ENCODE peak calls at places on chromosomes 2 and 18, in seven cellular contexts. S is GM23248; L is CD4-positive, alpha-beta T cell; M is tibial nerve; A is Panc1; Z is right cardiac atrium; B is NT2/D1. D is an unnamed sample.

GRCh38 chr18:46148810-46149209 is 44.6 kb downstream of the HAUS1 start:
- DNase-seq in S (peak; percentile 71), L (no peak), M (peak; percentile 18), A (peak; percentile 55), Z (no peak), B (peak; percentile 68), D (peak; percentile 72)

GRCh38 chr18:76914796-76915195 is 92.4 kb downstream of the ZNF236 start:
- DNase-seq in S (no peak), L (no peak), M (no peak), A (no peak), Z (no peak), B (no peak), D (no peak)

GRCh38 chr18:42105382-42105781 is 150.3 kb downstream of the PIK3C3 start:
- DNase-seq in S (no peak), L (no peak), M (no peak), A (no peak), Z (no peak), B (no peak), D (no peak)

GRCh38 chr2:210955591-210955990 is 399.2 kb downstream of the CPS1 start:
- DNase-seq in S (peak; percentile 53), L (no peak), M (no peak), A (no peak), Z (no peak), B (no peak), D (no peak)

GRCh38 chr2:237737196-237737865 is 61.2 kb upstream of the RBM44 start:
- DNase-seq in S (no peak), L (no peak), M (no peak), A (no peak), Z (no peak), B (no peak), D (no peak)

GRCh38 chr2:101002562-101003277 is 631 bp downstream of the RPL31 start:
- DNase-seq in S (peak; percentile 50), L (no peak), M (no peak), A (no peak), Z (no peak), B (no peak), D (no peak)

GRCh38 chr18:12307871-12308385 is at the start of gene TUBB6:
- DNase-seq in S (peak; percentile 95), L (no peak), M (peak; percentile 37), A (no peak), Z (peak; percentile 94), B (no peak), D (peak; percentile 82)

GRCh38 chr2:240319855-240320560 is 115.5 kb upstream of the GPC1 start:
- DNase-seq in S (peak; percentile 98), L (no peak), M (no peak), A (no peak), Z (no peak), B (peak; percentile 27), D (no peak)

DNA sequence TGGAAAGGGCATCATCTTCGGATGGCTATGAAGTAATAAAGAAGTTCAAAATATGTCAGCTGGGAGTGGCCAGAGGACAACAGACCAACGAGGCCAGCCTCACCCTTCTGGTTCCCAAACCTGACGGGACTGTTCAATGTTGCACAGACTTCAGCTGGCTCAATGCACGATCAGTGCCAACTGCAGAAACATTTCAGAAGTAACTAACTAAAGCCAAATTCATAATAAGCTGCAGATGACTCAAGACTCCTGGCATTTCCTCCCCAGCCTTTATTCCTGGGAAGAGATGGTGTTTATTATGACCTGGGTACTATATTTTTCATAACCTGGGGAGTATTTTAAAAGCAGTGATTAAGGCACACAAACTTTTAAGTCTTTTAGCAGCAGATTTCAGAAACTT is 3.8 kb upstream of the ATP6V1C2 start:
- DNase-seq in S (peak; percentile 85), L (no peak), M (no peak), A (no peak), Z (no peak), B (no peak), D (no peak)
- H3K27me3 ChIP-seq in S (peaks cover 26% of the 10 kb centered on the region), L (peaks cover 31% of the 10 kb centered on the region), M (no peaks in the 10 kb centered on the region), A (peaks cover 22% of the 10 kb centered on the region), Z (no peaks in the 10 kb centered on the region), B (peaks cover 29% of the 10 kb centered on the region), D (peaks cover 41% of the 10 kb centered on the region)

GRCh38 chr2:176122633-176123482 is at the start of gene HOXD9:
- DNase-seq in S (peak; percentile 91), L (no peak), M (peak; percentile 51), A (no peak), Z (no peak), B (no peak), D (no peak)

GRCh38 chr2:176121377-176122111 is 975 bp upstream of the HOXD9 start:
- DNase-seq in S (no peak), L (no peak), M (no peak), A (no peak), Z (no peak), B (no peak), D (no peak)

GRCh38 chr2:176122266-176122632 is 270 bp upstream of the HOXD9 start:
- DNase-seq in S (no peak), L (no peak), M (no peak), A (no peak), Z (no peak), B (no peak), D (no peak)

GRCh38 chr2:176118606-176119370 is 2.2 kb downstream of the HOXD10 start:
- DNase-seq in S (peak; percentile 78), L (no peak), M (no peak), A (no peak), Z (no peak), B (no peak), D (no peak)

DNA sequence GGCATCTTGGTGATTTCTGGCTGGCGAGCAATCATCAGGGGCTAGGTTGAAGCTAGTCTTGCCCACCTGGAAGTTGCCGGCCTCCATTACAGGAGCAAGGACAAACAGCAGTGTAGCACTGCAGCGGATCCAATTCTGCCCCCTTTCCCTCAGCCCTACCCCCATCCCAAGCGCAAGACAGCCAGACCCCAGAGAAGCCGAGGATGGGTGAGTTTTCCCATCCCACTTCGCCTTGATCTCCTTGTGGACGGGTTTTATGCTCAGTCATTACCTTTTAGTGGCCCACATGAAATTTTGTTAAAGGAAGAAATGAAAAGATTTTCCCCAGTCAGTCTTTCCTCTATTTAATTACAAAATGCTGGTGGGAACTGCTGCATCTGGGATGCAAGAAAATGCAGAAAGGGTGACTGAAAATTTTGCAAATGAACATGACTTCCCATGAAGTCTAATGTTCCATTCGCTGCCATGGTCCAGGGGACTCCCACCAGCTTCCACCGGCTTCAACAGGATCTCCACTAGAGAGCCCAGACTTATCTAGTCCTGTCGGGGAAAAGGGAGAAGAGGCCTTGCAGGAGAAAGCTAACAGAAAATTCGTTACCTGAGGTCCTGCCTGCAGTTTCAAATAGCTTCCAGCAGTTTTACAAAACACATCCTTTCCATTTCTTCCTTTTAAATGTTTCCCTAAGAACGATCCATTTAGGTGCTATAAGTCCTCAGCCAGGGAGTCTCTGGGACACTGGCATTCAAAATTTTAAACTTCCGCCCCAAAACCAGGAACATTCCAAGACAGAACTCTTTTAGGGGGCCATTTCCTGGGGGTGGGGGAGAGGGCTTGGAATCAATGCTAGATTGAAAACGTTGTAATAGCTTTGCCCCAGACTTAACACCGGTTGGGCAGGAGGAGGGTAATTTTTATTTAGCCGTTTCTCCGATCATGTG is 1.9 kb upstream of the HOXD9 start:
- DNase-seq in S (no peak), L (no peak), M (no peak), A (no peak), Z (no peak), B (no peak), D (no peak)
- H3K27me3 ChIP-seq in S (no peaks in the 10 kb centered on the region), L (peaks cover 98% of the 10 kb centered on the region), M (peaks cover 10% of the 10 kb centered on the region), A (no peaks in the 10 kb centered on the region), Z (peaks cover 2% of the 10 kb centered on the region), B (peaks cover 99% of the 10 kb centered on the region), D (peaks cover 6% of the 10 kb centered on the region)

DNA sequence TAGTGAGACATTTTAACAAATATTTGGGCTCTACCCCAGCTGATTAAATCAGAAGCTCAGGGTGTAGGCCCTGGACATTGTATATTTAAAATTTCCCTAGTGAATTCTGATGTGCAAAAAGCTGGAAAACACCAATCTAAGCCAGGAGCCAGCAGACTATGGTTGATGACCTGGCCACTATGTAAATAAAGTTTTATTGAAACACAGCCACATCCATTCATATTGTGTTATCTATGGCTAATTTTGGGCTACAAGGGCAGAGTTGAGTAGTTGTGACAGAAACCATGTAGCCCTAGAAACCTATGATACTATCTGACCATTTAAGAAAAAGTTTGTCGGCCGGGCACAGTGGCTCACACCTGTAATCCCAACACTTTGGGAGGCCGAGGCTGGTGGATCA is 86.0 kb upstream of the BARD1 start:
- DNase-seq in S (no peak), L (no peak), M (no peak), A (no peak), Z (no peak), B (no peak), D (no peak)
- H3K27me3 ChIP-seq in S (no peaks in the 10 kb centered on the region), L (no peaks in the 10 kb centered on the region), M (no peaks in the 10 kb centered on the region), A (no peaks in the 10 kb centered on the region), Z (no peaks in the 10 kb centered on the region), B (no peaks in the 10 kb centered on the region), D (no peaks in the 10 kb centered on the region)

DNA sequence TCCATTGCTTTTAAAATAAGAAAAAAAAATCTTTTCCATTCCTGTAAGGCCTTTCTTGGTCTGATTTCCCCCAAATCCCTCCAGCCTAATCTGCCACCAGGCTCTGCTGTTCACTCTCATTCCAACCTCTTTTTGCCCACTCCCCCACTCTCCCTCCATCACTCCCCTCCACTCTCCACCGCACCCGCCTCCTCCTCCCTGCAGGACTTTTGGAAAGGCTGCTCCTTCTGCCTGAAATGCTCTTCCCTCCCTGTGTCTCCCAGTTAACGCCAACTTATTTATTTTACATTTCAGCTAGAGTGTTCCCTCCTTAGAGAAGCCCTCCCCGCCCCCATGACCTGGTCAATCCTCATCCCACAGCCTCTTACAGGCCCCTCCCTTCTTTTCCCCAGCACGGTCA is 4.7 kb upstream of the WNT6 start:
- DNase-seq in S (no peak), L (peak; percentile 6), M (no peak), A (no peak), Z (no peak), B (no peak), D (no peak)
- H3K27me3 ChIP-seq in S (peaks cover 21% of the 10 kb centered on the region), L (peaks cover 70% of the 10 kb centered on the region), M (no peaks in the 10 kb centered on the region), A (no peaks in the 10 kb centered on the region), Z (no peaks in the 10 kb centered on the region), B (peaks cover 45% of the 10 kb centered on the region), D (peaks cover 20% of the 10 kb centered on the region)

GRCh38 chr2:158931577-158931976 is 36.9 kb upstream of the TANC1 start:
- DNase-seq in S (peak; percentile 79), L (no peak), M (no peak), A (no peak), Z (no peak), B (peak; percentile 25), D (no peak)
- H3K27me3 ChIP-seq in S (no peaks in the 10 kb centered on the region), L (no peaks in the 10 kb centered on the region), M (no peaks in the 10 kb centered on the region), A (no peaks in the 10 kb centered on the region), Z (no peaks in the 10 kb centered on the region), B (no peaks in the 10 kb centered on the region), D (no peaks in the 10 kb centered on the region)

DNA sequence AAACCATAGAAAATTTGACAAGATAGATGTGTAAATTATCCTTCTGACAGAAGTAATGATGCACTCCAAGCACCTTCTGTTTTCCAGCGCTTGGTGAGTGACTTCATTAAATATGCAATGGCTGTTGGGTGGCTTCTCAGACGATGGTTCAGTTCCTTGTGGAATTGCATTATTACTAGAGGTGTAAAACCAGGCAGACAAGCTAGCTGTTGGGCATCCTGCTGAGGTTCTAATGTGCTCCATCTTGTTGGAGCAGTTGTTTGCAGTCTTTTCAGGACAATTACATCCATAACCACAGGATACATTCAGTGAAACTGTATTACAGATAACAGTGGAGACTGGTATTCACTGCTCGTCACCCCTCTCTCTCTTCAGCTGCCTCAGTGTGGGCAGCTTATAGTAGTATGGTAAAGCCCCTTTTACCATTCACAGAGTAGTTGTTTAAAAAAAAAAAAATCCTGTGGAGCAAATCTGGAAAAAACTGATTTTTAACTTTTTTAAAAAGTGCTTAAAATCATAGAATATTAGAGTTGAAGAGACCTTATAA is 143.5 kb downstream of the AGPS start:
- DNase-seq in S (no peak), L (no peak), M (no peak), A (no peak), Z (no peak), B (no peak), D (peak; percentile 47)
- H3K27me3 ChIP-seq in S (no peaks in the 10 kb centered on the region), L (no peaks in the 10 kb centered on the region), M (no peaks in the 10 kb centered on the region), A (no peaks in the 10 kb centered on the region), Z (no peaks in the 10 kb centered on the region), B (no peaks in the 10 kb centered on the region), D (no peaks in the 10 kb centered on the region)

GRCh38 chr2:23394700-23395099 is 9.7 kb downstream of the KLHL29 start:
- DNase-seq in S (no peak), L (no peak), M (no peak), A (no peak), Z (no peak), B (no peak), D (no peak)
- H3K27me3 ChIP-seq in S (no peaks in the 10 kb centered on the region), L (no peaks in the 10 kb centered on the region), M (no peaks in the 10 kb centered on the region), A (no peaks in the 10 kb centered on the region), Z (no peaks in the 10 kb centered on the region), B (no peaks in the 10 kb centered on the region), D (no peaks in the 10 kb centered on the region)

D was measured in HAP-1.